ENCODE peak calls at places on chromosomes 5 and 9, in five cellular contexts. I is germinal center; K is GM10248; M is stimulated activated CD4-positive, alpha-beta T cell treated with anti-CD3 and anti-CD28 coated beads, Interleukin-1b, Interleukin-23, amount 100 ng/mL, for 4 hours; F is GM04504. W is an unnamed sample.

GRCh38 chr5:172156541-172156994 is 31.5 kb downstream of the STK10 start:
- DNase-seq in M (no peak), F (no peak), I (no peak), K (no peak), W (no peak)

GRCh38 chr5:152717393-152717792 is 312.3 kb upstream of the NMUR2 start:
- DNase-seq in K (no peak), I (no peak), F (no peak), M (no peak), W (no peak)

GRCh38 chr9:137988701-137989100 is 111.1 kb downstream of the CACNA1B start:
- DNase-seq in I (no peak), F (no peak), K (no peak), M (no peak), W (no peak)

GRCh38 chr9:2228132-2228531 is 213.0 kb downstream of the SMARCA2 start:
- DNase-seq in F (no peak), K (no peak), M (no peak), I (peak), W (no peak)

GRCh38 chr5:79689541-79690466 is at the start of gene CMYA5:
- DNase-seq in K (no peak), I (no peak), F (no peak), M (no peak), W (no peak)

GRCh38 chr5:5560016-5560415 is 137.5 kb downstream of the ICE1 start:
- DNase-seq in I (no peak), K (no peak), F (no peak), M (no peak), W (no peak)

GRCh38 chr5:139392678-139393496 is 2.0 kb downstream of the PROB1 start:
- DNase-seq in K (peak), M (peak), F (no peak), I (peak), W (no peak)

GRCh38 chr5:56211298-56211865 is 21.7 kb downstream of the ANKRD55 start:
- DNase-seq in F (peak), I (no peak), K (no peak), M (no peak), W (peak)

GRCh38 chr9:114299286-114300152 is 23.4 kb upstream of the ORM1 start:
- DNase-seq in I (no peak), M (no peak), F (no peak), K (no peak), W (no peak)

GRCh38 chr5:137635521-137635921 is 100.4 kb downstream of the KLHL3 start:
- DNase-seq in K (no peak), M (no peak), I (no peak), F (no peak), W (no peak)

GRCh38 chr5:74240783-74241750 is 399.5 kb downstream of the ENC1 start:
- DNase-seq in M (no peak), I (no peak), K (no peak), F (peak), W (no peak)

GRCh38 chr5:176803943-176804498 is 6.3 kb upstream of the UNC5A start:
- DNase-seq in I (no peak), K (no peak), M (no peak), F (no peak), W (no peak)

GRCh38 chr9:6938447-6938846 is 180.7 kb downstream of the KDM4C start:
- DNase-seq in K (no peak), M (no peak), F (peak), I (no peak), W (peak)

GRCh38 chr9:25025686-25026085 is 480.0 kb upstream of the IZUMO3 start:
- DNase-seq in M (no peak), I (no peak), F (no peak), K (no peak), W (no peak)

GRCh38 chr9:86126998-86127972 is 27.9 kb upstream of the GOLM1 start:
- DNase-seq in I (no peak), M (no peak), K (no peak), F (peak), W (peak)

GRCh38 chr5:178282391-178282790 is 49.8 kb upstream of the PHYKPL start:
- DNase-seq in I (no peak), F (no peak), K (no peak), M (no peak), W (no peak)

GRCh38 chr9:28696960-28697359 is 1123.7 kb upstream of the C9orf72 start:
- DNase-seq in I (no peak), K (no peak), F (no peak), M (no peak), W (no peak)